ENCODE peak calls at places on chromosomes 16 and 17, in seven cellular contexts. One of them, this sample, is unnamed.

GRCh38 chr16:89300311-89300975 is 82.9 kb downstream of the ZNF778 start:
- DNase-seq in body of pancreas: peak; percentile 88
- DNase-seq in adrenal gland: no peak
- DNase-seq in left lung: peak; percentile 73
- DNase-seq in esophagus muscularis mucosa: no peak
- DNase-seq in thyroid gland: no peak
- DNase-seq in esophagus squamous epithelium: no peak
- DNase-seq in this sample: no peak

GRCh38 chr17:66165537-66166123 is 26.3 kb downstream of the CEP112 start:
- DNase-seq in esophagus muscularis mucosa: no peak
- DNase-seq in thyroid gland: no peak
- DNase-seq in esophagus squamous epithelium: no peak
- DNase-seq in body of pancreas: no peak
- DNase-seq in adrenal gland: peak; percentile 19
- DNase-seq in left lung: no peak
- DNase-seq in this sample: no peak

GRCh38 chr17:11900103-11900502 is 97.2 kb downstream of the ZNF18 start:
- DNase-seq in thyroid gland: no peak
- DNase-seq in body of pancreas: no peak
- DNase-seq in left lung: no peak
- DNase-seq in esophagus muscularis mucosa: no peak
- DNase-seq in adrenal gland: no peak
- DNase-seq in esophagus squamous epithelium: no peak
- DNase-seq in this sample: no peak

GRCh38 chr17:72642720-72643119 is 449.8 kb downstream of the SLC39A11 start:
- DNase-seq in thyroid gland: no peak
- DNase-seq in adrenal gland: no peak
- DNase-seq in esophagus muscularis mucosa: no peak
- DNase-seq in body of pancreas: no peak
- DNase-seq in esophagus squamous epithelium: no peak
- DNase-seq in left lung: no peak
- DNase-seq in this sample: no peak

GRCh38 chr17:55664287-55664686 is 58.4 kb downstream of the TMEM100 start:
- DNase-seq in left lung: no peak
- DNase-seq in body of pancreas: no peak
- DNase-seq in adrenal gland: no peak
- DNase-seq in esophagus muscularis mucosa: no peak
- DNase-seq in thyroid gland: no peak
- DNase-seq in esophagus squamous epithelium: no peak
- DNase-seq in this sample: no peak

GRCh38 chr16:3509470-3509928 is 8.7 kb downstream of the CLUAP1 start:
- DNase-seq in body of pancreas: no peak
- DNase-seq in left lung: no peak
- DNase-seq in thyroid gland: no peak
- DNase-seq in adrenal gland: no peak
- DNase-seq in esophagus muscularis mucosa: no peak
- DNase-seq in esophagus squamous epithelium: no peak
- DNase-seq in this sample: no peak

GRCh38 chr16:84247341-84247740 is 7.5 kb upstream of the KCNG4 start:
- DNase-seq in adrenal gland: no peak
- DNase-seq in esophagus squamous epithelium: no peak
- DNase-seq in esophagus muscularis mucosa: no peak
- DNase-seq in left lung: no peak
- DNase-seq in body of pancreas: no peak
- DNase-seq in thyroid gland: no peak
- DNase-seq in this sample: no peak

GRCh38 chr16:86946981-86947380 is 368.6 kb downstream of the FOXL1 start:
- DNase-seq in body of pancreas: no peak
- DNase-seq in esophagus squamous epithelium: no peak
- DNase-seq in esophagus muscularis mucosa: no peak
- DNase-seq in adrenal gland: no peak
- DNase-seq in left lung: no peak
- DNase-seq in thyroid gland: no peak
- DNase-seq in this sample: no peak

GRCh38 chr17:81153340-81153803 is 11.9 kb upstream of the PVALEF start:
- DNase-seq in esophagus muscularis mucosa: no peak
- DNase-seq in left lung: peak; percentile 24
- DNase-seq in thyroid gland: no peak
- DNase-seq in body of pancreas: no peak
- DNase-seq in esophagus squamous epithelium: no peak
- DNase-seq in adrenal gland: peak; percentile 14
- DNase-seq in this sample: no peak

GRCh38 chr16:67236551-67237395 is 9.8 kb downstream of the TMEM208 start:
- DNase-seq in adrenal gland: peak; percentile 46
- DNase-seq in esophagus muscularis mucosa: no peak
- DNase-seq in esophagus squamous epithelium: no peak
- DNase-seq in body of pancreas: peak; percentile 9
- DNase-seq in left lung: peak; percentile 87
- DNase-seq in thyroid gland: no peak
- DNase-seq in this sample: peak; percentile 46

GRCh38 chr17:55265434-55266021 is 768 bp downstream of the HLF start:
- DNase-seq in body of pancreas: peak; percentile 28
- DNase-seq in adrenal gland: peak; percentile 55
- DNase-seq in thyroid gland: peak; percentile 38
- DNase-seq in esophagus muscularis mucosa: no peak
- DNase-seq in esophagus squamous epithelium: no peak
- DNase-seq in left lung: peak; percentile 82
- DNase-seq in this sample: peak; percentile 46

GRCh38 chr16:822174-822908 is 21.8 kb upstream of the GNG13 start:
- DNase-seq in adrenal gland: no peak
- DNase-seq in left lung: no peak
- DNase-seq in esophagus muscularis mucosa: no peak
- DNase-seq in esophagus squamous epithelium: no peak
- DNase-seq in thyroid gland: no peak
- DNase-seq in body of pancreas: no peak
- DNase-seq in this sample: no peak

GRCh38 chr16:240559-240958 is 5.9 kb downstream of the FAM234A start:
- DNase-seq in thyroid gland: no peak
- DNase-seq in esophagus muscularis mucosa: no peak
- DNase-seq in body of pancreas: no peak
- DNase-seq in left lung: no peak
- DNase-seq in adrenal gland: no peak
- DNase-seq in esophagus squamous epithelium: no peak
- DNase-seq in this sample: no peak

GRCh38 chr16:25089346-25089745 is 22.2 kb upstream of the LCMT1 start:
- DNase-seq in esophagus squamous epithelium: no peak
- DNase-seq in body of pancreas: no peak
- DNase-seq in adrenal gland: no peak
- DNase-seq in left lung: no peak
- DNase-seq in esophagus muscularis mucosa: no peak
- DNase-seq in thyroid gland: no peak
- DNase-seq in this sample: no peak
- H3K36me3 ChIP-seq in esophagus squamous epithelium: no peaks in the 10 kb centered on the region
- H3K36me3 ChIP-seq in body of pancreas: no peaks in the 10 kb centered on the region
- H3K36me3 ChIP-seq in adrenal gland: no peaks in the 10 kb centered on the region
- H3K36me3 ChIP-seq in left lung: no peaks in the 10 kb centered on the region
- H3K36me3 ChIP-seq in esophagus muscularis mucosa: no peaks in the 10 kb centered on the region
- H3K36me3 ChIP-seq in thyroid gland: no peaks in the 10 kb centered on the region
- H3K36me3 ChIP-seq in this sample: no peaks in the 10 kb centered on the region

DNA sequence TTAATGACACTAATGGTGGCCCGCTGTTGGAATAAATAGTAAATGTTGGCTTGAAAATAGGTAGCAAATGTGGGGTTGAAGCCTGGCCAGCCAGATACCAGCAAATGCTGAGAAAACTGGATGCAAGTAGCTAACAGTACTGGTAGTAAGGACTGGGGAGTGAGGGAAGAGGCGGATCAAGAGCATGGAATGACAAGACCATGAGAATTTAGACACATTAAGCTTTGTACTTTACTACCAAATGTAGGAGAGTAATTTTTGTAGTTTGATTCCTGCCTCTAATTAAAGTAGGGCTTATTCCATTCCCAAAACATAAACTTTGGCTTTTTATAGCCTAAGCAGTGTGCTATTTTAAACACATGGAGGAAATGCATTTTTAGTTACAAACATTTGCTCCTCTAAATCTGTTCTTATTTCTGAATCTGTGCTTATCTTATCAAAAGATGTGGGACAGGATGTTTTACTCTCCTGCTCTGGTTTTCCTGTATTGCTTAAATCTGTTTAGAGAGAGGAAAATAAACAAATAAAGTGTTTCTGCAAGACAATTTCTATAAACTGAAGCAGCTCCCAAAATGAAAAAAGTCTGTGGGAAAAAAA is 44.1 kb downstream of the CFDP1 start:
- DNase-seq in esophagus muscularis mucosa: no peak
- DNase-seq in thyroid gland: no peak
- DNase-seq in esophagus squamous epithelium: no peak
- DNase-seq in body of pancreas: no peak
- DNase-seq in adrenal gland: no peak
- DNase-seq in left lung: no peak
- DNase-seq in this sample: no peak
- H3K36me3 ChIP-seq in esophagus muscularis mucosa: peaks cover 38% of the 10 kb centered on the region
- H3K36me3 ChIP-seq in thyroid gland: peaks cover 6% of the 10 kb centered on the region
- H3K36me3 ChIP-seq in esophagus squamous epithelium: peaks cover 74% of the 10 kb centered on the region
- H3K36me3 ChIP-seq in body of pancreas: no peaks in the 10 kb centered on the region
- H3K36me3 ChIP-seq in adrenal gland: peaks cover 18% of the 10 kb centered on the region
- H3K36me3 ChIP-seq in left lung: no peaks in the 10 kb centered on the region
- H3K36me3 ChIP-seq in this sample: peaks cover 7% of the 10 kb centered on the region

DNA sequence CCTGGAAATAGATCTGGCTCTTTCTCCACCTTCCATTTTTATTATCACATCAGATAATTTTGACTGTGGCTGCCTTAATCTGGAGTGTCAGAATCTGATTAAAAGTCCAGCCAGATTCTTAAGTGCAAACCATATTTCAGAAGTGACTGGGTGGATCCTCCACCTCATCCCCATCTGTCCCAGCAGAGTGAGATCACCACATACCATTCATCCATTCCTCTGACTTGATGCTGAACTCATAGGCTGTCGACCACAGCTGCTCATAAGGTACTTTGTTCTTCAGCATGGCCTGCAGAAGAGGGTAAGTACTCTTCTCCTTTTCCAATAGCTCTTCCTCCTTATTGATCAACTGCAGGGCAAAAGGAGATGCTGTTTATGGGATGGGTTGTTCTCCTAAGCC is 53.5 kb downstream of the DNAH3 start:
- DNase-seq in left lung: no peak
- DNase-seq in adrenal gland: no peak
- DNase-seq in esophagus muscularis mucosa: no peak
- DNase-seq in esophagus squamous epithelium: no peak
- DNase-seq in thyroid gland: no peak
- DNase-seq in body of pancreas: no peak
- DNase-seq in this sample: no peak
- H3K36me3 ChIP-seq in left lung: no peaks in the 10 kb centered on the region
- H3K36me3 ChIP-seq in adrenal gland: no peaks in the 10 kb centered on the region
- H3K36me3 ChIP-seq in esophagus muscularis mucosa: no peaks in the 10 kb centered on the region
- H3K36me3 ChIP-seq in esophagus squamous epithelium: no peaks in the 10 kb centered on the region
- H3K36me3 ChIP-seq in thyroid gland: no peaks in the 10 kb centered on the region
- H3K36me3 ChIP-seq in body of pancreas: no peaks in the 10 kb centered on the region
- H3K36me3 ChIP-seq in this sample: no peaks in the 10 kb centered on the region

GRCh38 chr17:61816538-61816937 is 46.8 kb downstream of the BRIP1 start:
- DNase-seq in adrenal gland: no peak
- DNase-seq in esophagus squamous epithelium: no peak
- DNase-seq in body of pancreas: no peak
- DNase-seq in esophagus muscularis mucosa: no peak
- DNase-seq in thyroid gland: no peak
- DNase-seq in left lung: no peak
- DNase-seq in this sample: no peak

GRCh38 chr17:61815863-61816523 is 47.3 kb downstream of the BRIP1 start:
- DNase-seq in esophagus muscularis mucosa: no peak
- DNase-seq in adrenal gland: no peak
- DNase-seq in body of pancreas: no peak
- DNase-seq in esophagus squamous epithelium: no peak
- DNase-seq in thyroid gland: no peak
- DNase-seq in left lung: no peak
- DNase-seq in this sample: no peak

GRCh38 chr17:61814485-61814884 is 48.8 kb downstream of the BRIP1 start:
- DNase-seq in esophagus muscularis mucosa: no peak
- DNase-seq in adrenal gland: no peak
- DNase-seq in left lung: no peak
- DNase-seq in thyroid gland: no peak
- DNase-seq in esophagus squamous epithelium: no peak
- DNase-seq in body of pancreas: no peak
- DNase-seq in this sample: no peak

GRCh38 chr17:61818225-61818624 is 45.1 kb downstream of the BRIP1 start:
- DNase-seq in adrenal gland: no peak
- DNase-seq in body of pancreas: no peak
- DNase-seq in esophagus muscularis mucosa: no peak
- DNase-seq in thyroid gland: no peak
- DNase-seq in left lung: no peak
- DNase-seq in esophagus squamous epithelium: no peak
- DNase-seq in this sample: no peak

DNA sequence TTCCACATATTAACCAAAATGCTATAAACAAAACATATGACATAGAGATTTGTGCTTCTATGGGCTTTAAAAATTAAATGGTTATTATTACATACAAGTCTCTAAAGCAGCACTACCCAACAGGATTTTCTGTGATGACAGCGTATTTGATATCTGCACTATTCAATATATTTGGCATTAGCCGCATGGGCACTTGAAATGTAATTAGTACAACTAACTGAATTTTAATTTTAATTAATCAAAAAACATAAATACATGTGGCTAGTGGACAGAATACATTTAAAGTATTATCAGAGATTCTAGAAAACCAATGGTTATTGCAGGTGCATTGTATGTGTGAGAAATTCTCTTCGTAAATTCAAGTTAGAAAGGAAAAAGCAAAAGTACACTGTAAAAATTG is 45.9 kb downstream of the BRIP1 start:
- DNase-seq in esophagus muscularis mucosa: no peak
- DNase-seq in body of pancreas: no peak
- DNase-seq in left lung: no peak
- DNase-seq in adrenal gland: no peak
- DNase-seq in esophagus squamous epithelium: no peak
- DNase-seq in thyroid gland: no peak
- DNase-seq in this sample: no peak
- H3K36me3 ChIP-seq in esophagus muscularis mucosa: no peaks in the 10 kb centered on the region
- H3K36me3 ChIP-seq in body of pancreas: no peaks in the 10 kb centered on the region
- H3K36me3 ChIP-seq in left lung: no peaks in the 10 kb centered on the region
- H3K36me3 ChIP-seq in adrenal gland: no peaks in the 10 kb centered on the region
- H3K36me3 ChIP-seq in esophagus squamous epithelium: no peaks in the 10 kb centered on the region
- H3K36me3 ChIP-seq in thyroid gland: no peaks in the 10 kb centered on the region
- H3K36me3 ChIP-seq in this sample: no peaks in the 10 kb centered on the region